ENCODE peak calls at places on chromosomes 3 and 15, in ten cellular contexts. A, K, Z, D, H, T, W, E, B and V are unnamed samples.

GRCh38 chr15:61091229-61091628 is 137.9 kb downstream of the RORA start:
- DNase-seq in A (no peak), K (no peak), Z (no peak), D (no peak), H (no peak), T (no peak), W (no peak), E (peak; percentile 28), B (no peak), V (no peak)

GRCh38 chr15:88802991-88803240 is 320 bp upstream of the ACAN start:
- DNase-seq in A (no peak), K (no peak), Z (no peak), D (no peak), H (no peak), T (peak; percentile 10), W (no peak), E (no peak), B (no peak), V (peak; percentile 21)

GRCh38 chr3:129560269-129560787 is 17.4 kb downstream of the H1-8 start:
- DNase-seq in A (no peak), K (no peak), Z (no peak), D (peak; percentile 47), H (no peak), T (no peak), W (no peak), E (peak; percentile 68), B (no peak), V (no peak)

GRCh38 chr3:175234075-175234474 is 374.9 kb downstream of the NAALADL2 start:
- DNase-seq in A (no peak), K (no peak), Z (no peak), D (no peak), H (no peak), T (no peak), W (no peak), E (no peak), B (no peak), V (no peak)

GRCh38 chr3:74546426-74546825 is 68.0 kb downstream of the CNTN3 start:
- DNase-seq in A (no peak), K (no peak), Z (no peak), D (peak; percentile 29), H (no peak), T (no peak), W (no peak), E (no peak), B (no peak), V (no peak)

GRCh38 chr3:55434789-55435188 is 52.3 kb downstream of the WNT5A start:
- DNase-seq in A (peak; percentile 64), K (peak; percentile 19), Z (no peak), D (peak; percentile 59), H (no peak), T (no peak), W (no peak), E (no peak), B (peak; percentile 42), V (peak; percentile 17)

GRCh38 chr3:39812537-39812936 is 3.1 kb downstream of the MYRIP start:
- DNase-seq in A (no peak), K (no peak), Z (no peak), D (no peak), H (no peak), T (no peak), W (peak; percentile 22), E (no peak), B (peak; percentile 59), V (peak; percentile 36)

GRCh38 chr15:60871731-60872130 is 357.4 kb downstream of the RORA start:
- DNase-seq in A (no peak), K (no peak), Z (no peak), D (peak; percentile 20), H (no peak), T (no peak), W (no peak), E (no peak), B (no peak), V (no peak)

GRCh38 chr3:156429125-156429524 is 125.8 kb downstream of the SSR3 start:
- DNase-seq in A (no peak), K (no peak), Z (no peak), D (no peak), H (no peak), T (no peak), W (peak; percentile 61), E (no peak), B (no peak), V (no peak)

GRCh38 chr3:32411442-32411841 is 19.8 kb downstream of the CMTM7 start:
- DNase-seq in A (no peak), K (no peak), Z (no peak), D (no peak), H (no peak), T (no peak), W (no peak), E (no peak), B (no peak), V (no peak)

GRCh38 chr15:78368671-78369070 is 28.5 kb downstream of the CRABP1 start:
- DNase-seq in A (no peak), K (no peak), Z (no peak), D (peak; percentile 47), H (no peak), T (no peak), W (no peak), E (no peak), B (no peak), V (no peak)

GRCh38 chr3:67459131-67459530 is 195.3 kb downstream of the SUCLG2 start:
- DNase-seq in A (no peak), K (no peak), Z (no peak), D (peak; percentile 59), H (no peak), T (no peak), W (no peak), E (no peak), B (no peak), V (no peak)

GRCh38 chr15:42994546-42994945 is 74.0 kb upstream of the TTBK2 start:
- DNase-seq in A (no peak), K (no peak), Z (no peak), D (peak; percentile 77), H (no peak), T (no peak), W (no peak), E (no peak), B (no peak), V (no peak)

GRCh38 chr15:85500060-85500708 is 119.8 kb downstream of the AKAP13 start:
- DNase-seq in A (peak; percentile 8), K (no peak), Z (no peak), D (no peak), H (no peak), T (no peak), W (no peak), E (no peak), B (no peak), V (no peak)

GRCh38 chr15:72116680-72117447 is 1.1 kb downstream of the MYO9A start:
- DNase-seq in A (peak; percentile 16), K (no peak), Z (peak; percentile 53), D (peak; percentile 41), H (peak; percentile 75), T (no peak), W (peak; percentile 32), E (peak; percentile 46), B (peak; percentile 24), V (peak; percentile 16)

GRCh38 chr15:73951044-73951561 is 24.8 kb downstream of the LOXL1 start:
- DNase-seq in A (peak; percentile 77), K (peak; percentile 78), Z (peak; percentile 92), D (peak; percentile 99), H (peak; percentile 98), T (peak; percentile 73), W (peak; percentile 79), E (peak; percentile 96), B (peak; percentile 87), V (peak; percentile 94)
- TF ChIP-seq CTCF in A (peak; percentile 70), K (peak; percentile 78), Z (no peak), D (peak; percentile 88), H (peak; percentile 54), T (peak; percentile 84), W (peak; percentile 84), E (peak; percentile 84), B (peak; percentile 92), V (no peak)

DNA sequence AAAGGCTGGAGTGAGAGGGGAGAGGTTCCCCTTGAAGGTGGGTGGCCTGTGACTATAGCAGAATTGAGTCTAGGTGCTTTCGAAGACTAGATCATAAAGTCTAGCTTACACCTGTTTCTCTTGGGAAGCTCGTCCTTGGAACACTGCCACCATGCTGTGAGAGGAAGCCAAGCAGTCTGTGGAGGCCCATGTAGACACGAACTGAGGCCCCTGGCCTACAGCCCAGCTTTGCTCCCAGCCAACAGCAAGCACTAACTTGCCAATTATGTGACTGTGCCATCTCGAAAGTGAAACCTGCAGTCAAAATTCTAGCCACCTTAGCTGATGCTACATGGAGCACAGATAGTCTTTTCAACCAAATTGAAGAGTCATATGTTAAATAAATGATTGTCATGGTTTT is 190.5 kb upstream of the NECTIN3 start:
- DNase-seq in A (peak; percentile 47), K (no peak), Z (peak; percentile 24), D (peak; percentile 68), H (peak; percentile 87), T (no peak), W (no peak), E (peak; percentile 12), B (peak; percentile 75), V (no peak)
- TF ChIP-seq CTCF in A (peak; percentile 25), K (no peak), Z (no peak), D (peak; percentile 52), H (no peak), T (peak; percentile 23), W (no peak), E (no peak), B (peak; percentile 27), V (no peak)

DNA sequence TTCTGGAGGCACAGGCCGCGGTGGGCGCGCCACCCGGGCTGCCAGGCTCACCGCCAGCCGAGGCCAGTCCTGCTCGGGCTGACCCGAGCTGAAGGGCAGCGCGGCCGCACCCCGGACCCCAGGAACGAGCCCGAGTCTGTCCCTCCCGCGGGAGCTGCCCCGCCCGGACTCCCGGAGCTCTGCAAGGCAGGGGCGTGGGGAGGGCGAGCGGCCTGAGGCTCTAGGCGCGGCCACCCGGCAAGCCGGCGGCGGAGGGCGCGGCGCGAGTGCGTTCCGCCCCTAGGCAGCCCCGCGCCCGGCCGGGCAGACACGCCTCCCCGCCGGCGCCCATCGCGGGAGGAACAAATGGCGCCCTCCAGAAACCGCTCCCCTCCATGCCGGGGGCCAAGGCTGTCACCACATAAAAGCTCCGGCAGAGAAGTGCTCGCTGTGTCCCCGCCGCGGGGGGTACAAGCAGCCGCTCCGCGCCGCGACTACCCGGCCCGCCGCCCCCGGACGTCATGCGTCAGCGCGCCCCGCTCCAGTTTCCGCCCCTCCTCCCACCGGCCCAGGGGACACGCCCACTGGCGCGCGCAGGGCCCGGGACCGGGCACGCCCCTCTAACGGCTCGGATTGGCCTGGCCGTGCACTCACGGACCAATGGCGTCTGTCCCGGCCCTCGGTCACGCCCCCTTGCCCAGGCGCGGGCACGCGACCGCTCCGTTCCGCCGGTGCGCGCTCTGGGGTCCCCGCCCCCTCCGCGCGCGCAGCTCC is 483 bp upstream of the KLF13 start:
- DNase-seq in A (peak; percentile 99), K (peak; percentile 98), Z (peak; percentile 98), D (peak; percentile 99), H (peak; percentile 99), T (peak; percentile 99), W (peak; percentile 99), E (peak; percentile 98), B (peak; percentile 99), V (peak; percentile 99)
- TF ChIP-seq CTCF in A (no peak), K (no peak), Z (no peak), D (no peak), H (no peak), T (no peak), W (no peak), E (no peak), B (peak; percentile 7), V (no peak)

DNA sequence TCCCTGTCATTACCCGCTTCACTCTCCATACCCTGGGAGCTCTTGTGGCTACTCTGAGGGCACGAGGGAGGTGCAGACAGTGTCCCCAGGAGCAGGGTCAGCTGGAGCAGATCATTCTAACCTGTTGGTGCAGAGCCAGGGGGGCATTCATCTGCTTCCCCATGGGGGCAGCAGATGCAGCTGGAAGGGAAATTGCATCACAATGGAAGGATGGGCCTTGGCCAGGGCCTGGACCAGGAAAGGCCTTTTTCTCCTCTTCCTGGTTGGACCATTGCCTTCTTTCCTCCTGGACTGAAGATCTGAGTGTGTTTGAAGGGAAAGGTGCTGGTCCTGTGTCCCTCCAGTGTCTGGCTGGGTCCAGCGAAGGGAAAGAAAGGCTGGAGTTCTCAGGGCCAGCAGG is 55.7 kb downstream of the EPHB1 start:
- DNase-seq in A (no peak), K (no peak), Z (no peak), D (no peak), H (no peak), T (no peak), W (no peak), E (peak; percentile 22), B (no peak), V (no peak)
- TF ChIP-seq CTCF in A (no peak), K (no peak), Z (no peak), D (no peak), H (no peak), T (no peak), W (no peak), E (no peak), B (no peak), V (no peak)